ENCODE peak calls at places on chromosomes 1 and 21, in ten cellular contexts. U is fibroblast of pulmonary artery, T is neural progenitor cell, S is cardiac muscle cell, D is MM.1S, Q is left ventricle myocardium inferior, X is heart left ventricle, Y is fibroblast of the aortic adventitia, N is psoas muscle, M is ovary. P is an unnamed sample.

GRCh38 chr1:23118957-23119792 is 49.5 kb downstream of the LUZP1 start:
- DNase-seq in M (no peak), S (peak; percentile 27), T (no peak), D (peak; percentile 42), Q (no peak), U (peak; percentile 28), X (no peak), Y (peak; percentile 54), N (no peak), P (no peak)

GRCh38 chr21:44838951-44839350 is 21.1 kb upstream of the SUMO3 start:
- DNase-seq in N (no peak), Q (no peak), S (no peak), X (no peak), M (no peak), U (no peak), T (no peak), Y (no peak), D (no peak), P (no peak)

GRCh38 chr1:84096121-84096635 is 47.9 kb upstream of the PRKACB start:
- DNase-seq in U (no peak), M (no peak), Y (no peak), X (no peak), N (no peak), Q (no peak), T (no peak), S (no peak), D (no peak), P (no peak)

GRCh38 chr1:16449666-16450065 is 9.1 kb downstream of the NECAP2 start:
- DNase-seq in Y (no peak), U (no peak), X (no peak), M (peak; percentile 11), S (no peak), T (no peak), N (no peak), Q (no peak), D (no peak), P (no peak)

GRCh38 chr1:890661-891060 is 33.1 kb upstream of the SAMD11 start:
- DNase-seq in N (no peak), T (no peak), S (no peak), M (no peak), Y (no peak), D (no peak), Q (no peak), U (no peak), X (no peak), P (no peak)

GRCh38 chr1:147080013-147080661 is 92.1 kb downstream of the PRKAB2 start:
- DNase-seq in U (no peak), Y (no peak), Q (no peak), N (no peak), M (no peak), X (no peak), D (no peak), T (no peak), S (no peak), P (no peak)

GRCh38 chr1:168618887-168619286 is 42.5 kb downstream of the XCL1 start:
- DNase-seq in S (no peak), Q (no peak), Y (no peak), U (no peak), D (no peak), N (no peak), M (no peak), X (no peak), T (no peak), P (no peak)

GRCh38 chr1:179103999-179104398 is 22.1 kb downstream of the TOR3A start:
- DNase-seq in X (no peak), T (no peak), Q (no peak), Y (no peak), D (no peak), N (no peak), S (no peak), U (no peak), M (no peak), P (no peak)

DNA sequence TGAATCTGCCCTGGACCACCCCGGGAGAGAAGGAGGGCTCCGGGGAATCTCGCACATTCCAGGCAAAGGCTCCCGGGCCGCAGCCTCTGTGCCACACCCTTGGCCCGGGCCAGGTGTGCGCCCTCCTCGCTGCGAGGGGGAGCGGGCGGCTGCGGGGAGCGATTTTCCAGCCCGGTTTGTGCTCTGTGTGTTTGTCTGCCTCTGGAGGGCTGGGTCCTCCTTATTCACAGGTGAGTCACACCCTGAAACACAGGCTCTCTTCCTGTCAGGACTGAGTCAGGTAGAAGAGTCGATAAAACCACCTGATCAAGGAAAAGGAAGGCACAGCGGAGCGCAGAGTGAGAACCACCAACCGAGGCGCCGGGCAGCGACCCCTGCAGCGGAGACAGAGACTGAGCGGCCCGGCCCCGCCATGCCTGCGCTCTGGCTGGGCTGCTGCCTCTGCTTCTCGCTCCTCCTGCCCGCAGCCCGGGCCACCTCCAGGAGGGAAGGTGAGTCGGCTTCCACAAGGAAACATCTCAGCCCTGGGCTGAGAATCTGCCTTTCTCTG is at the start of gene LAMC2:
- DNase-seq in T (peak; percentile 75), N (no peak), U (no peak), X (no peak), Y (no peak), D (no peak), Q (no peak), M (peak; percentile 51), S (no peak), P (no peak)
- H3K4me3 ChIP-seq in T (peak within 1 kb of the TSS; percentile 59), N (no peak within 1 kb of the TSS), U (no peak within 1 kb of the TSS), X (no peak within 1 kb of the TSS), Y (no peak within 1 kb of the TSS), D (no peak within 1 kb of the TSS), Q (peak within 1 kb of the TSS; percentile 49), M (peak within 1 kb of the TSS; percentile 25), S (peak within 1 kb of the TSS; percentile 34), P (no peak within 1 kb of the TSS)

GRCh38 chr1:209490013-209490412 is 93.5 kb upstream of the CAMK1G start:
- DNase-seq in S (peak; percentile 26), U (peak; percentile 28), M (no peak), Q (no peak), N (no peak), T (peak; percentile 8), D (no peak), X (no peak), Y (peak; percentile 37), P (peak; percentile 27)

GRCh38 chr1:209491496-209491895 is 92.0 kb upstream of the CAMK1G start:
- DNase-seq in Y (no peak), T (no peak), N (no peak), Q (no peak), S (no peak), X (no peak), D (no peak), M (no peak), U (no peak), P (no peak)

GRCh38 chr1:209493584-209493983 is 89.9 kb upstream of the CAMK1G start:
- DNase-seq in U (peak; percentile 2), N (no peak), Y (peak; percentile 17), S (peak; percentile 13), Q (no peak), T (no peak), X (no peak), M (no peak), D (no peak), P (no peak)

GRCh38 chr1:209491031-209491430 is 92.5 kb upstream of the CAMK1G start:
- DNase-seq in M (no peak), D (no peak), Y (no peak), N (no peak), X (no peak), U (no peak), Q (no peak), S (no peak), T (no peak), P (no peak)

GRCh38 chr1:209491897-209492296 is 91.6 kb upstream of the CAMK1G start:
- DNase-seq in X (no peak), S (no peak), Q (no peak), U (no peak), Y (no peak), T (no peak), D (no peak), N (no peak), M (no peak), P (no peak)
- H3K4me3 ChIP-seq in X (no peak overlapping the region), S (no peak overlapping the region), Q (no peak overlapping the region), U (no peak overlapping the region), Y (no peak overlapping the region), T (no peak overlapping the region), D (no peak overlapping the region), N (no peak overlapping the region), M (no peak overlapping the region), P (no peak overlapping the region)

GRCh38 chr21:27298465-27298864 is 331.6 kb upstream of the ADAMTS5 start:
- DNase-seq in T (peak; percentile 30), D (no peak), X (no peak), U (no peak), M (peak; percentile 21), S (no peak), Q (no peak), N (no peak), Y (no peak), P (peak; percentile 57)

GRCh38 chr21:27301216-27301615 is 334.3 kb upstream of the ADAMTS5 start:
- DNase-seq in M (no peak), Y (peak; percentile 74), Q (no peak), X (no peak), N (no peak), S (no peak), U (no peak), T (no peak), D (no peak), P (peak; percentile 88)

DNA sequence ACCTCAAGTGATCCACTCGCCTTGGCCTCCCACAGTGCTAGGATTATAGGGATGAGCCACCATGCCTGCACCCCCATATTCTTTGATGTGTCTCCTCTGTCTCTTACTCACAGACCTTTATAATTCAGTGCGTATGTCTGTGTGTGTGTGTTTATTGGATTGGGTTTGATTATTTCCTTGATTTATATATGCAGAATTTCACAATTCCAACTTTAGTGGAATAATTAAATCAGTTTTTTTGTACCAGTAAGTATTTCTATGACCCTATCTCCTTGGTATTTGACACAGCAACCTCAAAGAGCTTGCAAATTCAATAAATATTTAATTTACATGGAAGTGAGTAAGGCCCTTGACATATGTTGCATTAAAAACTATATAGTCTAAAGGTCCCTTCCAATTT is 333.9 kb upstream of the ADAMTS5 start:
- DNase-seq in N (no peak), Y (peak; percentile 21), U (no peak), Q (no peak), T (no peak), M (no peak), X (no peak), S (no peak), D (no peak), P (peak; percentile 89)
- H3K4me3 ChIP-seq in N (no peak overlapping the region), Y (no peak overlapping the region), U (no peak overlapping the region), Q (no peak overlapping the region), T (no peak overlapping the region), M (no peak overlapping the region), X (no peak overlapping the region), S (no peak overlapping the region), D (no peak overlapping the region), P (no peak overlapping the region)

DNA sequence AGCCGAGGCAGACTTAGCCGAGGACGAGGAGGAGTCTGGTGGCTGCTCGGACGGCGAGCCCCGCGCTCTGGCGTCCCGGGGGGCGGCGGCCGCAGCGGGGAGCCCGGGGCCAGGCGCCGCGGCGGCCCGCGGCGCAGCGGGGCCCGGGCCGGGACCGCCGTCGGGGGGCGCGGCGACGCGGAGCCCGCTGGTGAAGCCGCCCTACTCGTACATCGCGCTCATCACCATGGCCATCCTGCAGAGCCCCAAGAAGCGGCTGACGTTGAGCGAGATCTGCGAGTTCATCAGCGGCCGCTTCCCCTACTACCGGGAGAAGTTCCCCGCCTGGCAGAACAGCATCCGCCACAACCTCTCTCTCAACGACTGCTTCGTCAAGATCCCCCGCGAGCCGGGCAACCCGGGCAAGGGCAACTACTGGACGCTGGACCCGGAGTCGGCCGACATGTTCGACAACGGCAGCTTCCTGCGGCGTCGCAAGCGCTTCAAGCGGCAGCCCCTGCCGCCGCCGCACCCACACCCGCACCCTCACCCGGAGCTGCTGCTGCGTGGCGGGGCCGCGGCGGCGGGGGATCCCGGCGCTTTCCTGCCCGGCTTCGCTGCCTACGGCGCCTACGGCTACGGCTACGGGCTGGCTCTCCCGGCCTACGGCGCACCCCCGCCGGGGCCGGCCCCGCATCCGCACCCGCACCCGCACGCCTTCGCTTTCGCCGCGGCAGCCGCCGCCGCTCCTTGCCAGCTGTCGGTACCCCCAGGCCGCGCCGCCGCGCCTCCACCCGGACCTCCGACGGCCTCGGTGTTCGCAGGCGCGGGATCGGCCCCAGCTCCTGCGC is 692 bp downstream of the FOXD2 start:
- DNase-seq in T (peak; percentile 45), U (no peak), Y (no peak), D (no peak), N (no peak), Q (peak; percentile 26), X (no peak), S (no peak), M (no peak), P (no peak)
- H3K4me3 ChIP-seq in T (peak overlapping the region; percentile 70), U (peak overlapping the region; percentile 24), Y (peak overlapping the region; percentile 62), D (peak overlapping the region; percentile 92), N (peak overlapping the region; percentile 69), Q (peak overlapping the region; percentile 80), X (peak overlapping the region; percentile 50), S (peak overlapping the region; percentile 63), M (peak overlapping the region; percentile 65), P (peak overlapping the region; percentile 17)

P was measured in AG10803.